ENCODE peak calls at places on chromosome 7, in four cellular contexts. E, R, W and N are unnamed samples.

GRCh38 chr7:142938611-142939010 is 673 bp upstream of the LLCFC1 start:
- DNase-seq in W (no peak), E (no peak), R (no peak), N (no peak)

GRCh38 chr7:91565499-91566331 is 301.5 kb downstream of the FZD1 start:
- DNase-seq in E (no peak), R (no peak), W (no peak), N (no peak)

GRCh38 chr7:42097756-42098155 is 139.3 kb downstream of the GLI3 start:
- DNase-seq in W (no peak), E (no peak), R (peak; percentile 89), N (peak; percentile 87)

GRCh38 chr7:14286036-14286435 is 296.6 kb upstream of the ETV1 start:
- DNase-seq in W (no peak), R (no peak), E (no peak), N (peak; percentile 24)

GRCh38 chr7:37901236-37901827 is 15.3 kb downstream of the SFRP4 start:
- DNase-seq in R (peak; percentile 15), E (peak; percentile 23), W (no peak), N (no peak)

GRCh38 chr7:19488056-19488455 is 220.8 kb downstream of the POLR1F start:
- DNase-seq in E (no peak), W (no peak), R (no peak), N (no peak)

GRCh38 chr7:141519623-141520022 is 31.6 kb upstream of the AGK start:
- DNase-seq in W (no peak), R (no peak), E (no peak), N (no peak)

GRCh38 chr7:159026271-159027047 is 118.2 kb downstream of the VIPR2 start:
- DNase-seq in W (no peak), E (peak; percentile 73), R (no peak), N (no peak)

GRCh38 chr7:14504134-14504533 is 398.4 kb downstream of the DGKB start:
- DNase-seq in E (peak; percentile 46), R (no peak), W (no peak), N (no peak)

GRCh38 chr7:13829914-13830603 is 159.4 kb downstream of the ETV1 start:
- DNase-seq in E (no peak), W (no peak), R (peak; percentile 91), N (no peak)

GRCh38 chr7:134804351-134804750 is 24.9 kb downstream of the CALD1 start:
- DNase-seq in R (peak; percentile 69), W (no peak), E (no peak), N (peak; percentile 62)

GRCh38 chr7:47488205-47488968 is 93.5 kb downstream of the TNS3 start:
- DNase-seq in E (no peak), R (peak; percentile 65), W (no peak), N (peak; percentile 66)

GRCh38 chr7:157576415-157576814 is 239.6 kb downstream of the DNAJB6 start:
- DNase-seq in E (no peak), R (no peak), W (no peak), N (no peak)

GRCh38 chr7:116708861-116709260 is 36.9 kb downstream of the MET start:
- DNase-seq in E (no peak), W (no peak), R (no peak), N (no peak)

GRCh38 chr7:101947899-101948298 is 130.5 kb downstream of the CUX1 start:
- DNase-seq in E (no peak), R (no peak), W (no peak), N (no peak)

GRCh38 chr7:42006801-42007394 is 230.1 kb downstream of the GLI3 start:
- DNase-seq in E (no peak), R (no peak), W (no peak), N (no peak)

GRCh38 chr7:7536396-7537019 is 835 bp upstream of the COL28A1 start:
- DNase-seq in R (no peak), W (no peak), E (no peak), N (no peak)

GRCh38 chr7:32073533-32073932 is 3.3 kb upstream of the PDE1C start:
- DNase-seq in W (no peak), E (no peak), R (no peak), N (no peak)

GRCh38 chr7:155863721-155864151 is 51.5 kb upstream of the SHH start:
- DNase-seq in E (no peak), W (no peak), R (no peak), N (no peak)

GRCh38 chr7:92025260-92025659 is 84.6 kb downstream of the AKAP9 start:
- DNase-seq in E (no peak), W (no peak), R (peak; percentile 87), N (no peak)

GRCh38 chr7:158572000-158572828 is 15.4 kb downstream of the PTPRN2 start:
- DNase-seq in W (no peak), R (no peak), E (no peak), N (no peak)

GRCh38 chr7:34354906-34355305 is 303.1 kb upstream of the NPSR1 start:
- DNase-seq in E (no peak), R (peak; percentile 20), W (no peak), N (no peak)

GRCh38 chr7:46569117-46569433 is 648.0 kb upstream of the IGFBP3 start:
- DNase-seq in E (no peak), W (no peak), R (no peak), N (peak; percentile 47)

GRCh38 chr7:2654059-2654458 is 22.3 kb downstream of the TTYH3 start:
- DNase-seq in W (no peak), R (no peak), E (no peak), N (no peak)

GRCh38 chr7:2652736-2653060 is 20.9 kb downstream of the TTYH3 start:
- DNase-seq in R (no peak), E (no peak), W (no peak), N (no peak)

GRCh38 chr7:2650451-2650850 is 18.7 kb downstream of the TTYH3 start:
- DNase-seq in W (no peak), E (no peak), R (no peak), N (no peak)

GRCh38 chr7:2651336-2651735 is 19.6 kb downstream of the TTYH3 start:
- DNase-seq in R (no peak), W (no peak), E (no peak), N (no peak)

GRCh38 chr7:2651847-2652735 is 20.3 kb downstream of the TTYH3 start:
- DNase-seq in E (no peak), W (no peak), R (no peak), N (no peak)
- H2BK5ac ChIP-seq in E (no peak overlapping the region), W (peak overlapping the region; percentile 14), R (no peak overlapping the region), N (no peak overlapping the region)

DNA sequence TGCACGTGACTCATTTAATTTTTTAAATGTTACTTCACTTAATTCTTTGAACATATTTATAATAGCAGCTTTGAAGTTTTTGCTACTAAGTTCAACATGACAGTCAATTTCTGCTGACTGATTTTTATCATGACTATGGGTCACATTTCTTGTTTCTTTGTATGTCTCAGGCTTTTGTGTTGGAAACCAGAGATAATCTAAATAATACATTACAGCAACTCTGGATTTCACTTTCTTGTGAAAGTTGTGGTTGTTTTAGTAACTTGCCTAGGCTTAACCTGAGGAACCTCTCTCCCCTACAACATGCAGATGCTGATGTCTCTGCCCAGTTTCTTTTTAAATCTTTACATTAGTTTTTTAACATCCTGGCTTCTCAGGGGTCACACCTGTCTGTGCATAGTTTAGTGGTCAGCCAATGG is 180.8 kb downstream of the CCDC71L start:
- DNase-seq in W (no peak), R (peak; percentile 55), E (no peak), N (peak; percentile 87)
- H2BK5ac ChIP-seq in W (no peak overlapping the region), R (no peak overlapping the region), E (no peak overlapping the region), N (no peak overlapping the region)

DNA sequence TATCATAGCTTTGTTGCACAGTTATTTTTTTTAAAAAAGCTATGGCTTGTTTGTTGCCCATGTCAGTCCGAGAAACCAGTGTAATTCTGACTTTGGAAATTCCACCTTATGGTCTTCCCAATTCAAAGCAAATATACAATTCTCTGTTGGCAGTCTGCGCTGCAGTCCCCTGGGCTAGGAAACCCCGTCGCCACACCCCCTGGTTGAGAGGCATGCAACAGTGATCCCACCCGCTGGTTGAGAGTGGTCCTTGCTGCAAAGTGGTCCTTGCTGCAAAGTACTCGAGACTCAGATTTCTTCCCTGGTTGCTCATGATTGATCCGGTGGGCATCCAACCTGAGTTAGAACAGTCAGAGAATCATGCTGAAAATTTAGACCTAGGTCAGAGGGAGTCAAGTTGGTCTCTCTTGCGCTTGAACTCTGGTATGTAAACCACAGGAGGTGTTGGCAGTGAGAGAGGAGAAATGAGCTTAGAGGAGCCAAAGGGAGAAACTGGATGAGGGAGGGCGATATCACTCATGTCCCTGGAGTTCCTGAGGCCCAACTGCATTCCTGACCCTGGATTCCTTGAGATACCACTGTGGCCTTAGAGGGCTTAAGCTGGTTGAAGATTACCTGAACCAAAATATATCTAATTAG is 45.0 kb upstream of the STK17A start:
- DNase-seq in E (no peak), R (no peak), W (no peak), N (peak; percentile 46)
- H2BK5ac ChIP-seq in E (no peak overlapping the region), R (no peak overlapping the region), W (no peak overlapping the region), N (no peak overlapping the region)

GRCh38 chr7:108120196-108120595 is 10.0 kb downstream of the LAMB4 start:
- DNase-seq in R (no peak), W (no peak), E (no peak), N (no peak)

GRCh38 chr7:108120943-108121342 is 9.2 kb downstream of the LAMB4 start:
- DNase-seq in E (no peak), R (no peak), W (no peak), N (no peak)

GRCh38 chr7:108114117-108114841 is 15.9 kb downstream of the LAMB4 start:
- DNase-seq in R (no peak), W (peak; percentile 33), E (peak; percentile 15), N (peak; percentile 22)

GRCh38 chr7:108122181-108122580 is 8.0 kb downstream of the LAMB4 start:
- DNase-seq in E (no peak), R (no peak), W (no peak), N (no peak)

GRCh38 chr7:108118959-108119358 is 11.2 kb downstream of the LAMB4 start:
- DNase-seq in E (no peak), R (no peak), W (no peak), N (no peak)
- H2BK5ac ChIP-seq in E (no peak overlapping the region), R (no peak overlapping the region), W (no peak overlapping the region), N (no peak overlapping the region)

DNA sequence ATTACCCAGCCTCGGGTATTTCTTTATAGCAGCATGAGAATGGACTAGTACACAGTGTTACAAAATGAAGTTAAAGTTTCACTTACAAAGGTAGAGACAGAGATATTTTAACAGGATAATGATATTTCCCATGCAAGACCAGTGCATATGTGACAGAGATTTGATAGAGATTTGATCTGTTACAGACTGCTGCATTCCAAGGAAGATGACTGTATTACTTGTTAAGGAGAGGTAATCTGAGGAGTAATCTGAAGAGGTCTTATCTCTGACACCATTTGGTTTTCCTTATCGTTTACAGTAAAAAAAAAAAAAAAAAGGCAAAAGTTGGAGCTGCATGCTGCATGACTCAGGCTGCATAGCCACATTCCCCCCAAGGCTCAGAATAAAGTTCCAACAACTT is 289.6 kb downstream of the POM121L12 start:
- DNase-seq in W (no peak), E (no peak), R (no peak), N (peak; percentile 38)
- H2BK5ac ChIP-seq in W (no peak overlapping the region), E (no peak overlapping the region), R (no peak overlapping the region), N (peak overlapping the region; percentile 82)

DNA sequence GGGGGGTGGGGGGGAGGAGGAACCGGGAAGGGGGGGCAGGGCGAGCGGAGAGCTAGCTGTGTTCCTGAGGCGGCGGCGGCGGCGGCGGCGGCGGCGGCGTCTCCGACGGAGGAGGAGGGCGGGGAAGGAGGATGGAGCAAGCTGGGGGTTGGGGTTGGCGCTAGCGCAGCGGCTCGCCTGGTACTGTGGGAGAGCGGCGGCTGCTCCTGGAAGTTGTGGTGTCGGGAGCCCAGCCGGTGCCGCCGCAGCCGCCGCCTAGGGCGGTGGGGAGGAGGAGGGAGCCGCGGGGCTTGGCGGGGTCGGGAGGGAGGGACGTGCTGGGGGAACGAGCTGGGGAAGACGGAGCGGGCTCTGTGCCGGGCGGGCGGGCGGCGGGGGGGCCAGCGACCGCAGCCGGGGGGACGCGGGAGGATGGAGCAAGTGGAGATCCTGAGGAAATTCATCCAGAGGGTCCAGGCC is at the start of gene PTPN12:
- DNase-seq in R (no peak), W (no peak), E (no peak), N (peak; percentile 81)
- H2BK5ac ChIP-seq in R (peak within 1 kb of the TSS; percentile 96), W (peak within 1 kb of the TSS; percentile 99), E (peak within 1 kb of the TSS; percentile 91), N (peak within 1 kb of the TSS; percentile 97)